ENCODE peak calls at places on chromosomes 16 and 17, in four cellular contexts. P, U, M and E are unnamed samples.

GRCh38 chr17:64662774-64663367 is 764 bp upstream of the SMURF2 start:
- DNase-seq in U (no peak), P (peak; percentile 82), M (no peak), E (peak; percentile 45)

GRCh38 chr17:59696682-59697277 is 10.4 kb downstream of the PTRH2 start:
- DNase-seq in M (no peak), P (no peak), U (no peak), E (no peak)

GRCh38 chr17:28646039-28646754 is 1.2 kb upstream of the BLTP2 start:
- DNase-seq in P (no peak), M (no peak), U (no peak), E (no peak)

GRCh38 chr17:13321932-13322701 is 279.6 kb downstream of the HS3ST3A1 start:
- DNase-seq in M (no peak), P (no peak), U (no peak), E (no peak)

GRCh38 chr17:74491645-74492044 is 25.2 kb downstream of the CD300A start:
- DNase-seq in U (no peak), M (no peak), P (no peak), E (no peak)

GRCh38 chr17:38947189-38947588 is 20.0 kb downstream of the FBXO47 start:
- DNase-seq in P (no peak), U (no peak), M (no peak), E (no peak)

GRCh38 chr16:27485811-27486210 is 63.9 kb downstream of the GTF3C1 start:
- DNase-seq in M (no peak), P (no peak), U (no peak), E (no peak)

GRCh38 chr17:47927821-47928400 is 13.5 kb upstream of the PNPO start:
- DNase-seq in M (no peak), P (no peak), U (no peak), E (no peak)

GRCh38 chr16:53864819-53865491 is 161.0 kb downstream of the FTO start:
- DNase-seq in U (no peak), P (peak; percentile 58), M (no peak), E (peak; percentile 44)

GRCh38 chr17:596763-597644 is 117.6 kb downstream of the VPS53 start:
- DNase-seq in U (no peak), P (peak; percentile 27), M (peak; percentile 15), E (no peak)

GRCh38 chr17:81413497-81414135 is 18.4 kb downstream of the BAHCC1 start:
- DNase-seq in U (no peak), M (no peak), P (no peak), E (no peak)

GRCh38 chr17:320809-321385 is 31.7 kb downstream of the RPH3AL start:
- DNase-seq in P (no peak), M (no peak), U (no peak), E (no peak)

GRCh38 chr17:2706911-2707510 is 4.6 kb downstream of the CLUH start:
- DNase-seq in M (no peak), P (no peak), U (no peak), E (no peak)

GRCh38 chr16:84813141-84813933 is 6.4 kb upstream of the CRISPLD2 start:
- DNase-seq in M (no peak), U (no peak), P (no peak), E (no peak)

GRCh38 chr17:18356624-18357023 is 6.7 kb downstream of the SHMT1 start:
- DNase-seq in M (no peak), P (no peak), U (peak; percentile 56), E (no peak)

GRCh38 chr17:80415626-80416042 is 667 bp downstream of the ENDOV start:
- DNase-seq in U (no peak), M (no peak), P (no peak), E (no peak)

GRCh38 chr16:28231763-28232162 is 20.0 kb upstream of the XPO6 start:
- DNase-seq in P (no peak), M (no peak), U (no peak), E (no peak)

GRCh38 chr17:7844292-7845154 is 10.3 kb upstream of the TMEM88 start:
- DNase-seq in P (peak; percentile 88), M (peak; percentile 76), U (peak; percentile 93), E (peak; percentile 72)

GRCh38 chr17:39150795-39151679 is at the start of gene PLXDC1:
- DNase-seq in M (no peak), U (no peak), P (no peak), E (no peak)

GRCh38 chr16:67170948-67171649 is 761 bp downstream of the NOL3 start:
- DNase-seq in M (no peak), U (no peak), P (no peak), E (no peak)

GRCh38 chr17:61846088-61846487 is 17.2 kb downstream of the BRIP1 start:
- DNase-seq in P (no peak), M (no peak), U (no peak), E (no peak)

GRCh38 chr17:6072157-6072556 is 2.0 kb downstream of the WSCD1 start:
- DNase-seq in M (no peak), U (no peak), P (peak; percentile 64), E (no peak)

GRCh38 chr16:66442502-66443268 is 15.6 kb downstream of the BEAN1 start:
- DNase-seq in P (no peak), M (no peak), U (no peak), E (no peak)

GRCh38 chr17:76166168-76166567 is 25.1 kb upstream of the FOXJ1 start:
- DNase-seq in P (no peak), U (no peak), M (no peak), E (no peak)